ENCODE peak calls at places on chromosome 2, in eight cellular contexts. U is naive B cell; B is effector memory CD8-positive, alpha-beta T cell; R is GM23338; Q is activated T-cell treated with anti-CD3 and anti-CD28 coated beads, Interleukin-2, amount 50 U/mL, for 4 hours; A is aorta; K is foreskin keratinocyte; Z is IMR-90. M is an unnamed sample.

GRCh38 chr2:85255813-85256581 is 71.8 kb downstream of the TGOLN2 start:
- ATAC-seq in U (no peak), B (no peak), R (peak), Q (no peak), A (no peak), K (peak), Z (peak), M (peak)

GRCh38 chr2:131004446-131005209 is 88.6 kb downstream of the FAM168B start:
- ATAC-seq in U (no peak), B (no peak), R (no peak), Q (no peak), A (peak), K (peak), Z (no peak), M (no peak)

GRCh38 chr2:228699400-228699799 is 517.9 kb upstream of the SPHKAP start:
- ATAC-seq in U (no peak), B (no peak), R (peak), Q (no peak), A (peak), K (peak), Z (no peak), M (no peak)

GRCh38 chr2:180367831-180368230 is 360.7 kb upstream of the CWC22 start:
- ATAC-seq in U (no peak), B (no peak), R (no peak), Q (no peak), A (no peak), K (peak), Z (no peak), M (no peak)

GRCh38 chr2:234835738-234836137 is 116.1 kb upstream of the SH3BP4 start:
- ATAC-seq in U (no peak), B (no peak), R (no peak), Q (no peak), A (no peak), K (no peak), Z (no peak), M (no peak)

GRCh38 chr2:111135910-111136297 is 15.2 kb downstream of the BCL2L11 start:
- ATAC-seq in U (peak), B (no peak), R (peak), Q (no peak), A (peak), K (peak), Z (no peak), M (peak)

GRCh38 chr2:97718051-97718882 is 4.9 kb downstream of the ZAP70 start:
- ATAC-seq in U (peak), B (peak), R (no peak), Q (peak), A (peak), K (no peak), Z (no peak), M (no peak)

GRCh38 chr2:158651358-158652057 is 143.6 kb upstream of the DAPL1 start:
- ATAC-seq in U (no peak), B (no peak), R (no peak), Q (no peak), A (no peak), K (no peak), Z (no peak), M (no peak)

GRCh38 chr2:165205865-165206264 is 2.0 kb upstream of the SCN3A start:
- ATAC-seq in U (no peak), B (no peak), R (no peak), Q (no peak), A (no peak), K (no peak), Z (no peak), M (no peak)

GRCh38 chr2:40642261-40642660 is 190.4 kb upstream of the SLC8A1 start:
- ATAC-seq in U (no peak), B (no peak), R (no peak), Q (no peak), A (no peak), K (no peak), Z (no peak), M (no peak)

GRCh38 chr2:113675885-113676284 is 48.8 kb downstream of the RABL2A start:
- ATAC-seq in U (no peak), B (no peak), R (no peak), Q (no peak), A (no peak), K (no peak), Z (no peak), M (no peak)

GRCh38 chr2:37896319-37896718 is 28.8 kb upstream of the RMDN2 start:
- ATAC-seq in U (no peak), B (no peak), R (peak), Q (no peak), A (no peak), K (no peak), Z (no peak), M (no peak)

GRCh38 chr2:122193622-122194021 is 438.2 kb downstream of the TSN start:
- ATAC-seq in U (no peak), B (no peak), R (no peak), Q (no peak), A (no peak), K (no peak), Z (no peak), M (no peak)

GRCh38 chr2:25417715-25418369 is 76.1 kb upstream of the DNMT3A start:
- ATAC-seq in U (no peak), B (no peak), R (no peak), Q (no peak), A (no peak), K (no peak), Z (no peak), M (no peak)

GRCh38 chr2:159101755-159102489 is 133.5 kb downstream of the TANC1 start:
- ATAC-seq in U (no peak), B (no peak), R (no peak), Q (no peak), A (no peak), K (no peak), Z (no peak), M (no peak)

GRCh38 chr2:11315074-11315705 is 29.2 kb downstream of the ROCK2 start:
- ATAC-seq in U (no peak), B (no peak), R (no peak), Q (no peak), A (no peak), K (no peak), Z (no peak), M (no peak)

GRCh38 chr2:54310314-54310713 is 54.3 kb upstream of the TSPYL6 start:
- ATAC-seq in U (no peak), B (no peak), R (no peak), Q (no peak), A (no peak), K (no peak), Z (no peak), M (no peak)

GRCh38 chr2:178059111-178059510 is 13.5 kb downstream of the PDE11A start:
- ATAC-seq in U (no peak), B (no peak), R (no peak), Q (no peak), A (no peak), K (no peak), Z (no peak), M (no peak)

GRCh38 chr2:42317486-42317885 is 43.5 kb downstream of the COX7A2L start:
- ATAC-seq in U (no peak), B (no peak), R (no peak), Q (peak), A (no peak), K (no peak), Z (no peak), M (no peak)

GRCh38 chr2:171405546-171405945 is 28.2 kb downstream of the METTL8 start:
- ATAC-seq in U (peak), B (no peak), R (no peak), Q (no peak), A (no peak), K (no peak), Z (no peak), M (no peak)

GRCh38 chr2:73852020-73852419 is 23.3 kb downstream of the STAMBP start:
- ATAC-seq in U (no peak), B (no peak), R (no peak), Q (peak), A (no peak), K (peak), Z (peak), M (no peak)

GRCh38 chr2:65031341-65032015 is 24.7 kb upstream of the CEP68 start:
- ATAC-seq in U (peak), B (peak), R (peak), Q (peak), A (peak), K (no peak), Z (no peak), M (no peak)

GRCh38 chr2:177029501-177029900 is 183.1 kb upstream of the HNRNPA3 start:
- ATAC-seq in U (no peak), B (no peak), R (peak), Q (no peak), A (no peak), K (peak), Z (no peak), M (no peak)

GRCh38 chr2:152513681-152514080 is 178.7 kb downstream of the FMNL2 start:
- ATAC-seq in U (no peak), B (no peak), R (no peak), Q (peak), A (no peak), K (peak), Z (no peak), M (no peak)

M was measured in gastroesophageal sphincter.